ENCODE peak calls at places on chromosomes 13 and 19, in six cellular contexts. D is cerebellar cortex, R is HEK293T, N is IMR-90, W is GM13976, O is activated gamma-delta T cell treated with Interleukin-2 at 50 U/mL for 16 hours. L is an unnamed sample.

GRCh38 chr19:49150106-49150943 is 4.9 kb downstream of the HRC start:
- DNase-seq in D (peak), R (peak), N (peak), W (peak), O (no peak), L (peak)

GRCh38 chr19:17835182-17836006 is 12.4 kb downstream of the JAK3 start:
- DNase-seq in D (no peak), R (no peak), N (no peak), W (no peak), O (no peak), L (no peak)

GRCh38 chr19:2374808-2375207 is 14.7 kb downstream of the TMPRSS9 start:
- DNase-seq in D (no peak), R (no peak), N (no peak), W (no peak), O (no peak), L (no peak)

GRCh38 chr13:109776575-109776974 is 9.8 kb downstream of the IRS2 start:
- DNase-seq in D (no peak), R (no peak), N (peak), W (no peak), O (no peak), L (no peak)

GRCh38 chr19:30431591-30431990 is 59.4 kb downstream of the ZNF536 start:
- DNase-seq in D (no peak), R (no peak), N (no peak), W (no peak), O (no peak), L (no peak)

GRCh38 chr13:32126298-32126697 is 94.7 kb downstream of the FRY start:
- DNase-seq in D (no peak), R (no peak), N (no peak), W (no peak), O (no peak), L (no peak)

GRCh38 chr19:18765224-18765623 is 25.9 kb downstream of the COMP start:
- DNase-seq in D (no peak), R (no peak), N (no peak), W (no peak), O (no peak), L (no peak)

GRCh38 chr19:40609561-40610395 is 8.6 kb downstream of the LTBP4 start:
- DNase-seq in D (peak), R (peak), N (no peak), W (peak), O (peak), L (peak)

GRCh38 chr13:27923794-27924528 is 4.2 kb downstream of the PDX1 start:
- DNase-seq in D (no peak), R (no peak), N (no peak), W (peak), O (no peak), L (no peak)

GRCh38 chr19:49301165-49301865 is 23.7 kb downstream of the SLC6A16 start:
- DNase-seq in D (peak), R (peak), N (peak), W (peak), O (peak), L (peak)

GRCh38 chr13:37753776-37754175 is 115.8 kb downstream of the TRPC4 start:
- DNase-seq in D (no peak), R (no peak), N (no peak), W (no peak), O (no peak), L (no peak)

GRCh38 chr13:30408319-30409101 is 13.8 kb upstream of the UBE2L5 start:
- DNase-seq in D (peak), R (peak), N (peak), W (peak), O (peak), L (peak)

GRCh38 chr19:55348317-55349034 is 6.0 kb downstream of the COX6B2 start:
- DNase-seq in D (peak), R (no peak), N (no peak), W (no peak), O (no peak), L (no peak)

GRCh38 chr19:21604941-21605548 is 99.6 kb downstream of the ZNF429 start:
- DNase-seq in D (peak), R (no peak), N (no peak), W (no peak), O (no peak), L (no peak)

GRCh38 chr13:30463820-30464495 is 1.8 kb downstream of the HMGB1 start:
- DNase-seq in D (peak), R (no peak), N (peak), W (peak), O (peak), L (no peak)

GRCh38 chr19:47723573-47723923 is 10.3 kb downstream of the EHD2 start:
- DNase-seq in D (no peak), R (no peak), N (peak), W (no peak), O (no peak), L (no peak)

GRCh38 chr13:46113596-46113995 is 8.8 kb upstream of the CPB2 start:
- DNase-seq in D (no peak), R (no peak), N (no peak), W (no peak), O (no peak), L (no peak)

GRCh38 chr13:46617885-46618284 is 64.9 kb downstream of the LRCH1 start:
- DNase-seq in D (no peak), R (no peak), N (no peak), W (no peak), O (no peak), L (no peak)

GRCh38 chr13:90686438-90686837 is 661.0 kb upstream of the MIR17HG start:
- DNase-seq in D (no peak), R (no peak), N (peak), W (no peak), O (no peak), L (no peak)

L was measured in amygdala.